ENCODE peak calls at places on chromosomes 1 and 21, in five cellular contexts. K, N, L, C and S are unnamed samples.

GRCh38 chr1:235450433-235450832 is 53.8 kb downstream of the B3GALNT2 start:
- DNase-seq in K (no peak), N (no peak), L (no peak), C (no peak), S (no peak)

GRCh38 chr1:12549460-12550349 is 68.3 kb downstream of the DHRS3 start:
- DNase-seq in K (peak), N (peak), L (peak), C (peak), S (peak)

GRCh38 chr1:85494957-85495266 is 30.0 kb upstream of the DDAH1 start:
- DNase-seq in K (no peak), N (no peak), L (no peak), C (no peak), S (peak)

GRCh38 chr1:163074004-163074403 is 4.8 kb downstream of the RGS4 start:
- DNase-seq in K (no peak), N (no peak), L (no peak), C (no peak), S (no peak)

GRCh38 chr1:223298706-223299105 is 65.3 kb downstream of the SUSD4 start:
- DNase-seq in K (no peak), N (no peak), L (no peak), C (peak), S (peak)

GRCh38 chr1:152436593-152437338 is 22.7 kb upstream of the CRNN start:
- DNase-seq in K (no peak), N (no peak), L (no peak), C (peak), S (peak)

GRCh38 chr1:37325010-37325409 is 149.4 kb upstream of the ZC3H12A start:
- DNase-seq in K (no peak), N (no peak), L (no peak), C (no peak), S (no peak)

GRCh38 chr1:22711591-22712501 is 1.2 kb downstream of the EPHB2 start:
- DNase-seq in K (no peak), N (peak), L (no peak), C (no peak), S (peak)

GRCh38 chr1:67355745-67356424 is 48.2 kb downstream of the IL12RB2 start:
- DNase-seq in K (peak), N (no peak), L (peak), C (peak), S (peak)

GRCh38 chr1:41713141-41713540 is 205.6 kb downstream of the HIVEP3 start:
- DNase-seq in K (no peak), N (no peak), L (no peak), C (no peak), S (no peak)

GRCh38 chr1:6052543-6053205 is 7.0 kb downstream of the KCNAB2 start:
- DNase-seq in K (no peak), N (peak), L (peak), C (peak), S (peak)

GRCh38 chr1:18883636-18884418 is 18.5 kb downstream of the ALDH4A1 start:
- DNase-seq in K (peak), N (peak), L (no peak), C (peak), S (peak)

GRCh38 chr21:46009951-46010655 is 28.5 kb downstream of the COL6A1 start:
- DNase-seq in K (no peak), N (no peak), L (no peak), C (no peak), S (no peak)

GRCh38 chr1:67579623-67580394 is 105.2 kb upstream of the GADD45A start:
- DNase-seq in K (no peak), N (no peak), L (no peak), C (no peak), S (no peak)

GRCh38 chr1:207414606-207415108 is 39.5 kb upstream of the CR2 start:
- DNase-seq in K (no peak), N (no peak), L (no peak), C (no peak), S (no peak)

GRCh38 chr1:55706397-55706796 is 491.2 kb upstream of the USP24 start:
- DNase-seq in K (no peak), N (no peak), L (no peak), C (no peak), S (no peak)

GRCh38 chr1:201319631-201320030 is 36.3 kb downstream of the PKP1 start:
- DNase-seq in K (no peak), N (no peak), L (no peak), C (no peak), S (no peak)

GRCh38 chr1:159162511-159163265 is 8.7 kb upstream of the CADM3 start:
- DNase-seq in K (no peak), N (no peak), L (no peak), C (no peak), S (no peak)

GRCh38 chr21:45592626-45593134 is 50.4 kb upstream of the SLC19A1 start:
- DNase-seq in K (no peak), N (no peak), L (no peak), C (no peak), S (no peak)

GRCh38 chr1:37274896-37275631 is 199.3 kb upstream of the ZC3H12A start:
- DNase-seq in K (no peak), N (no peak), L (no peak), C (no peak), S (no peak)

GRCh38 chr1:235411489-235412486 is 44.6 kb downstream of the TBCE start:
- DNase-seq in K (no peak), N (no peak), L (no peak), C (no peak), S (peak)

GRCh38 chr1:107139833-107140702 is 771 bp upstream of the NTNG1 start:
- DNase-seq in K (no peak), N (peak), L (peak), C (peak), S (peak)

GRCh38 chr1:28451011-28451410 is 54.8 kb upstream of the RCC1 start:
- DNase-seq in K (no peak), N (no peak), L (no peak), C (no peak), S (no peak)

DNA sequence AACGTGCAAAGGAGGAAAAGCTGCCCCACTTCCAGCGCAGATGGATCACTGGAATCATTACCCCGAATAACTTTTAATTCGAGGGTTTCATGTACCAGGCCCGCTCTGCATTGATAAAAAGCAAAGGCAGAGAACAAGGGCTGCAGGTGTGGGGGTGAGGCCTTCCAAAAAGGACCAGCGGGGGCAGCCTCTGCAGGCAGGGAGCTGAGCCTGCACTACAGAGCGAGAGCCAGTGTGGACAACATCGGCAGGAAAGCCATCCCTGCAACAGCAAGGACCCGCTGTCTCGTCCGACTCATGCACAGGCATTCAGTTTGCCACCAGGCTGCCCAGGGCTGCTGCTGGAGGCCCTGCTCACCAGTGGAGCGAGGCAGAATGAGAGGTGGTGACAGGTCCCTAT is 27.1 kb upstream of the AJAP1 start:
- DNase-seq in K (no peak), N (no peak), L (no peak), C (no peak), S (no peak)
- TF ChIP-seq CTCF in K (no peak), N (no peak), L (no peak), C (no peak), S (no peak)

DNA sequence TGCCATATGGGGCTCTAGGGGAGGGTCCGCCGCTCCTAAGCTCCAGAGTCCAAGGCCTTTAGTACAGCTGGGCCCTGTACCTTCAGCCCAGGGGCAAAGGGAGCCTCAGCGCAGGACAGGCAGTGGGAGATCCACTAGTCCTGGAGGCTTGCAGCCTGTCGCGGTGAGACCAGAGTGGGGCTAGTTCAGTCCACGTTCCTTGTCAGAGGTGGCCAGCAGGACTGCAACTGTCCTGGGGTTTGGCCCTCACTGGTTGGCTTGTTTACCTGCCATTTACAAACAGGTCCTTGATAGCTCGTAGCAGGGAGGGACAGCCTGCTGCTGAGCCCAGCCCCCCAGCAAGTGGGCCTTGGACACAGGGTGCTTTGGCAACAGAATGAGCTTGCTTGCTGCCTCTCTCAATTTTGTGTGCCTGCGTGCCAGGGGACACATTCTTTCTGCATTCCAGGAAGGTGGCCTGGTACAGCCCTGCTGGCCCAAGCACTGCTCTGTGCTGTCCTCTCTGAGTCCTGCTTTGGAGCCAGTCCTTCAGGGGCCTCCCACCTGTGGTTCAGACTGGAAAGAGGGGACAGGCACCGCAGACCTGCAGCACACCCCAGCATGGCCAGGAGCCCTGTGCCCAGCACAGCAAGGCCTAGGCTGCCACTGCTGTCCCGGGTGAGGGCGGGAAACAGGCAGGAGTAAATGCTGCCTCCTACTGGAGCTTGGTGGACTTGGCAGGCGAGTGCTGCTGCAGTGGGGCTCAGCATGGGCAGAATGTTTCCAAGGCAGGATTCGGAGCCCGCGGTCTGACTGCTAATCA is 15.2 kb downstream of the H6PD start:
- DNase-seq in K (no peak), N (peak), L (no peak), C (peak), S (peak)
- TF ChIP-seq CTCF in K (peak), N (peak), L (peak), C (peak), S (peak)

GRCh38 chr21:42850866-42851391 is 28.4 kb downstream of the WDR4 start:
- DNase-seq in K (no peak), N (no peak), L (no peak), C (no peak), S (peak)
- TF ChIP-seq CTCF in K (peak), N (peak), L (peak), C (peak), S (peak)

GRCh38 chr1:109027841-109028240 is 14.1 kb downstream of the WDR47 start:
- DNase-seq in K (no peak), N (no peak), L (no peak), C (no peak), S (no peak)

GRCh38 chr1:109020693-109021092 is 21.2 kb downstream of the WDR47 start:
- DNase-seq in K (no peak), N (no peak), L (no peak), C (no peak), S (no peak)

GRCh38 chr1:109025691-109026090 is 16.2 kb downstream of the WDR47 start:
- DNase-seq in K (no peak), N (no peak), L (no peak), C (no peak), S (peak)

DNA sequence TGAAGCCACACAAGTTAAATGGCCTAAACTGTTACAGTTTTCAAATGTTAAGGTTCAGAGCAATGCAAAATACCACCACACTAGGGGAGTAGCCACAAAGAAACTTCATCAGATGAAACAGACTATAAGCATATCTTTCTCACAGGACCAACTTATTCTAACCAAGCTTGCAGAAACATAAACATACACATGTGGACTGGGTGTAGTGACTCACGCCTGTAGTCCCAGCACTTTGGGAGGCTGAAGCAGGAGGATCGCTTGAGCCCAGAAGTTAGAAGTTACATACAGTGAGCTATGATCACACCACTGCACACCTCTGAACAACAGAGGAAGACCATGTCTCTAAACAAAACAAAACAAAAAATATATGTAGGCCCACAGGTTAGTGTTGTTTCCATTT is 17.3 kb downstream of the WDR47 start:
- DNase-seq in K (no peak), N (no peak), L (no peak), C (no peak), S (no peak)
- TF ChIP-seq CTCF in K (no peak), N (no peak), L (no peak), C (no peak), S (no peak)

GRCh38 chr1:155966135-155966534 is 12.2 kb downstream of the ARHGEF2 start:
- DNase-seq in K (no peak), N (no peak), L (no peak), C (no peak), S (no peak)
- TF ChIP-seq CTCF in K (peak), N (no peak), L (no peak), C (peak), S (no peak)

GRCh38 chr1:84283381-84283780 is 18.1 kb upstream of the SAMD13 start:
- DNase-seq in K (no peak), N (no peak), L (no peak), C (no peak), S (peak)
- TF ChIP-seq CTCF in K (no peak), N (no peak), L (no peak), C (no peak), S (no peak)